ENCODE peak calls at places on chromosomes 1 and 21, in five cellular contexts. One of them, this sample, is unnamed. For H3K27me3, the result is how much of the 10 kb centered on the place peaks cover.

GRCh38 chr1:217889401-217889800 is 258.3 kb downstream of the SPATA17 start:
- DNase-seq in colonic mucosa: no peak
- DNase-seq in dorsolateral prefrontal cortex: peak
- DNase-seq in pancreas: no peak
- DNase-seq in Panc1: no peak
- DNase-seq in this sample: no peak

GRCh38 chr1:201254625-201255469 is 28.5 kb upstream of the PKP1 start:
- DNase-seq in colonic mucosa: peak
- DNase-seq in dorsolateral prefrontal cortex: peak
- DNase-seq in pancreas: peak
- DNase-seq in Panc1: no peak
- DNase-seq in this sample: peak

GRCh38 chr21:18801468-18801867 is 397.9 kb upstream of the TMPRSS15 start:
- DNase-seq in colonic mucosa: no peak
- DNase-seq in dorsolateral prefrontal cortex: no peak
- DNase-seq in pancreas: no peak
- DNase-seq in Panc1: no peak
- DNase-seq in this sample: no peak

GRCh38 chr1:94335950-94336349 is 82.2 kb upstream of the ABCD3 start:
- DNase-seq in colonic mucosa: peak
- DNase-seq in dorsolateral prefrontal cortex: peak
- DNase-seq in pancreas: peak
- DNase-seq in Panc1: peak
- DNase-seq in this sample: no peak

GRCh38 chr1:231933711-231934626 is 307.4 kb downstream of the DISC1 start:
- DNase-seq in colonic mucosa: peak
- DNase-seq in dorsolateral prefrontal cortex: no peak
- DNase-seq in pancreas: no peak
- DNase-seq in Panc1: no peak
- DNase-seq in this sample: no peak

GRCh38 chr1:45003741-45004140 is 7.4 kb downstream of the HECTD3 start:
- DNase-seq in colonic mucosa: no peak
- DNase-seq in dorsolateral prefrontal cortex: no peak
- DNase-seq in pancreas: no peak
- DNase-seq in Panc1: no peak
- DNase-seq in this sample: no peak

GRCh38 chr1:40143891-40144575 is 17.2 kb upstream of the RLF start:
- DNase-seq in colonic mucosa: peak
- DNase-seq in dorsolateral prefrontal cortex: no peak
- DNase-seq in pancreas: peak
- DNase-seq in Panc1: peak
- DNase-seq in this sample: peak

GRCh38 chr1:201089621-201090020 is 22.6 kb downstream of the CACNA1S start:
- DNase-seq in colonic mucosa: no peak
- DNase-seq in dorsolateral prefrontal cortex: no peak
- DNase-seq in pancreas: no peak
- DNase-seq in Panc1: no peak
- DNase-seq in this sample: no peak

GRCh38 chr1:235045921-235046601 is 82.6 kb downstream of the TOMM20 start:
- DNase-seq in colonic mucosa: no peak
- DNase-seq in dorsolateral prefrontal cortex: no peak
- DNase-seq in pancreas: no peak
- DNase-seq in Panc1: no peak
- DNase-seq in this sample: no peak

GRCh38 chr1:62621907-62622306 is 24.6 kb downstream of the ANGPTL3 start:
- DNase-seq in colonic mucosa: no peak
- DNase-seq in dorsolateral prefrontal cortex: no peak
- DNase-seq in pancreas: no peak
- DNase-seq in Panc1: peak
- DNase-seq in this sample: no peak

GRCh38 chr1:181479137-181479745 is 4.1 kb upstream of the CACNA1E start:
- DNase-seq in colonic mucosa: no peak
- DNase-seq in dorsolateral prefrontal cortex: peak
- DNase-seq in pancreas: no peak
- DNase-seq in Panc1: peak
- DNase-seq in this sample: no peak

GRCh38 chr1:9084883-9085282 is 15.4 kb upstream of the SLC2A5 start:
- DNase-seq in colonic mucosa: no peak
- DNase-seq in dorsolateral prefrontal cortex: no peak
- DNase-seq in pancreas: no peak
- DNase-seq in Panc1: no peak
- DNase-seq in this sample: no peak

GRCh38 chr21:39003982-39004775 is 179.1 kb downstream of the PSMG1 start:
- DNase-seq in colonic mucosa: no peak
- DNase-seq in dorsolateral prefrontal cortex: no peak
- DNase-seq in pancreas: no peak
- DNase-seq in Panc1: no peak
- DNase-seq in this sample: no peak

GRCh38 chr1:92479587-92479986 is 7.1 kb downstream of the GFI1 start:
- DNase-seq in colonic mucosa: no peak
- DNase-seq in dorsolateral prefrontal cortex: no peak
- DNase-seq in pancreas: no peak
- DNase-seq in Panc1: no peak
- DNase-seq in this sample: no peak

GRCh38 chr1:92473781-92474495 is 12.8 kb downstream of the GFI1 start:
- DNase-seq in colonic mucosa: no peak
- DNase-seq in dorsolateral prefrontal cortex: no peak
- DNase-seq in pancreas: no peak
- DNase-seq in Panc1: no peak
- DNase-seq in this sample: no peak

GRCh38 chr1:92478393-92478792 is 8.3 kb downstream of the GFI1 start:
- DNase-seq in colonic mucosa: no peak
- DNase-seq in dorsolateral prefrontal cortex: no peak
- DNase-seq in pancreas: no peak
- DNase-seq in Panc1: no peak
- DNase-seq in this sample: no peak

GRCh38 chr1:92475029-92475428 is 11.7 kb downstream of the GFI1 start:
- DNase-seq in colonic mucosa: no peak
- DNase-seq in dorsolateral prefrontal cortex: no peak
- DNase-seq in pancreas: no peak
- DNase-seq in Panc1: no peak
- DNase-seq in this sample: no peak

DNA sequence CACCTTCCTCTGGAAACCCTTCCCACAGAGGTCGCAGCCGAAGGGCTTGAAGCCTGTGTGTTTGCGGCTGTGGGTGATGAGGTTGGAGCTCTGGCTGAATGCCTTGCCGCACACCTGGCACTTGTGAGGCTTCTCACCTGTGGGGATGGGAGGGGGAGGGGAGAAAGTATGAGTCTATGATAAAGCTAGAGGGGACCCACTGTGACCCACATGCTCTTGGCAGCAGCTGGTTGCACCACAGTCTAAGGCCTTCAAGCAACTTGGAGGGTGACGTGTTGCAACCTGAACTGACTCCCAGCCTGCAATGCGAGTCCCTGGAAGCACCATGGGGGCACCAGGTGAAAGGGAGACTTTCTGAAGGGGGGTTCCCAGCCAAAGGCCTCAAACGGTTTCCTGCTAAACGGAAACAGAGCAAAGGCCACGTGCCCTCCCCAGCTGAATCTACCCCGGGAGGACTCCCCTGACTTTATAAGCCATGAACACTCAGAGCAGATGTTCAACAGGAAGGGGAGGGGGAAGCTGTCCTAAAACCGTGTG is 10.6 kb downstream of the GFI1 start:
- DNase-seq in colonic mucosa: no peak
- DNase-seq in dorsolateral prefrontal cortex: no peak
- DNase-seq in pancreas: no peak
- DNase-seq in Panc1: no peak
- DNase-seq in this sample: peak
- H3K27me3 ChIP-seq in colonic mucosa: under half
- H3K27me3 ChIP-seq in dorsolateral prefrontal cortex: under half
- H3K27me3 ChIP-seq in pancreas: under half
- H3K27me3 ChIP-seq in Panc1: under half
- H3K27me3 ChIP-seq in this sample: under half

GRCh38 chr21:43021756-43022600 is 47.6 kb downstream of the PKNOX1 start:
- DNase-seq in colonic mucosa: no peak
- DNase-seq in dorsolateral prefrontal cortex: no peak
- DNase-seq in pancreas: no peak
- DNase-seq in Panc1: no peak
- DNase-seq in this sample: no peak

GRCh38 chr21:43021191-43021590 is 46.8 kb downstream of the PKNOX1 start:
- DNase-seq in colonic mucosa: no peak
- DNase-seq in dorsolateral prefrontal cortex: no peak
- DNase-seq in pancreas: no peak
- DNase-seq in Panc1: no peak
- DNase-seq in this sample: no peak

GRCh38 chr21:43020771-43021170 is 46.4 kb downstream of the PKNOX1 start:
- DNase-seq in colonic mucosa: no peak
- DNase-seq in dorsolateral prefrontal cortex: no peak
- DNase-seq in pancreas: no peak
- DNase-seq in Panc1: no peak
- DNase-seq in this sample: no peak

GRCh38 chr21:43024737-43025136 is 50.4 kb downstream of the PKNOX1 start:
- DNase-seq in colonic mucosa: no peak
- DNase-seq in dorsolateral prefrontal cortex: no peak
- DNase-seq in pancreas: no peak
- DNase-seq in Panc1: no peak
- DNase-seq in this sample: no peak

GRCh38 chr21:43023175-43023574 is 48.8 kb downstream of the PKNOX1 start:
- DNase-seq in colonic mucosa: no peak
- DNase-seq in dorsolateral prefrontal cortex: no peak
- DNase-seq in pancreas: no peak
- DNase-seq in Panc1: no peak
- DNase-seq in this sample: no peak
- TF ChIP-seq CTCF in colonic mucosa: no peak
- TF ChIP-seq CTCF in dorsolateral prefrontal cortex: no peak
- TF ChIP-seq CTCF in pancreas: no peak
- TF ChIP-seq CTCF in Panc1: no peak
- TF ChIP-seq CTCF in this sample: no peak

DNA sequence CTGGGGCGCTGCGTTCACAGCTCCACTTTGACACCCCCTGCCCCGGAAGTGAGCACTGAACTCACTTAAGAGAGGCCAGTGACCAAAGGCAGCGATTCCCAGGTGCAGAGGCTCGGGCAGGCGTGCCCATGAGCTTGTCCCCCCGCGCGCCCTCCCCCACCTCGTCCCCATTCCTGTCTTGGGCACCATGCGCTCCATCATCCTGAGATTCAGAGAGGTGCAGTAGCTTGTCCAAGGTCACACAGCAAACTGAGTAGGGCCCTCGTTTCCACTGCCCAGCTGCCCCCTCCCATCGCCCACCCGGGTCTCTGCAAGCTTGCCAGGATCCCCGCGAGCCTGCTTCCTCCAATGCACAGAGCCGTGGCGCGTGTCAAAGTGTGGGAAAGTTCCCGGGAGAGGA is 68.0 kb downstream of the SYT2 start:
- DNase-seq in colonic mucosa: no peak
- DNase-seq in dorsolateral prefrontal cortex: no peak
- DNase-seq in pancreas: no peak
- DNase-seq in Panc1: no peak
- DNase-seq in this sample: no peak
- H3K27me3 ChIP-seq in colonic mucosa: under half
- H3K27me3 ChIP-seq in dorsolateral prefrontal cortex: under half
- H3K27me3 ChIP-seq in pancreas: under half
- H3K27me3 ChIP-seq in Panc1: under half
- H3K27me3 ChIP-seq in this sample: half or more

DNA sequence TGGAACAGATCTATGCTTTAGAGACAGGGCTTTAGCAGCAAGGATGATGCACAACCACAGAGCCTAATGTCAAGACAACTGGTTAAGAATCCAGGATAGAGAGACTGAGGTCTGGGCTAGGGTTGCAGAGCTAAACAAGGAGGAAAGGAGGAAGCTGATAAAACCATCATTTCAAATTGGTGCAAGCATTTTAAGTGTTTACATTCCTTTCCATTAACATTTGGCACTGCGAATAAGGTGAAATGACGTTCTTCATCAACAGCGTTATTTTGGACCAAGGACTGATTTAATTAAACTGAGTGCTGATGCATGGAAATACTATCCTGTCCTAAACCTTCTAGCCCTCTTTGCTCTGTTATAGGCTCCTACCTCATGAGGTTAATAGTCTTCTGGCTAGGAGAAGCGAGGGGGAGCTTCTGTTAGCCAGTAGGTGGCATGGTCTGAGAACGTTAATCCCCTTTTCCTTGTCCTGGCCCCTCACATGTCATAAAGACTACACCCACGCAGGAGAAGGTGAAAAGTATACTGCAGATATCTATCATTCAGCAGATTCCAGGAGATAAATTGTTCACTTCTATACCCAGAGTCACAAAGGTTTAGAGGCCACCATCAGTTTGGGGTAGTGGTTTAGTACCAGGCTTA is 7.6 kb upstream of the C1orf21 start:
- DNase-seq in colonic mucosa: no peak
- DNase-seq in dorsolateral prefrontal cortex: no peak
- DNase-seq in pancreas: no peak
- DNase-seq in Panc1: no peak
- DNase-seq in this sample: no peak
- TF ChIP-seq CTCF in colonic mucosa: no peak
- TF ChIP-seq CTCF in dorsolateral prefrontal cortex: no peak
- TF ChIP-seq CTCF in pancreas: no peak
- TF ChIP-seq CTCF in Panc1: peak
- TF ChIP-seq CTCF in this sample: no peak

DNA sequence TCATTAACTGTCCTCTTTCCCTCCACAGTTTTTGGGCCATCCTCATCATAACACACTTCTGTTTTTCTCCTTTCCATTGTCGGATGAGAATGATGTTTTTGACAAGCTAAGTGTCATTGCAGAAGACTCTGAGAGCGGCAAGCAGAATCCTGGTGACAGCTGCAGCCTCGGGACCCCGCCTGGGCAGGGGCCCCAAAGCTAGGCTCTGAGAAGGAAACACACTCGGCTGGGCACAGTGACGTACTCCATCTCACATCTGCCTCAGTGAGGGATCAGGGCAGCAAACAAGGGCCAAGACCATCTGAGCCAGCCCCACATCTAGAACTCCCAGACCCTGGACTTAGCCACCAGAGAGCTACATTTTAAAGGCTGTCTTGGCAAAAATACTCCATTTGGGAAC is 28.6 kb upstream of the IFNAR1 start:
- DNase-seq in colonic mucosa: no peak
- DNase-seq in dorsolateral prefrontal cortex: no peak
- DNase-seq in pancreas: no peak
- DNase-seq in Panc1: no peak
- DNase-seq in this sample: no peak
- H3K27me3 ChIP-seq in colonic mucosa: under half
- H3K27me3 ChIP-seq in dorsolateral prefrontal cortex: under half
- H3K27me3 ChIP-seq in pancreas: under half
- H3K27me3 ChIP-seq in Panc1: under half
- H3K27me3 ChIP-seq in this sample: under half

GRCh38 chr1:177334276-177334675 is 163.5 kb downstream of the BRINP2 start:
- DNase-seq in colonic mucosa: no peak
- DNase-seq in dorsolateral prefrontal cortex: no peak
- DNase-seq in pancreas: no peak
- DNase-seq in Panc1: no peak
- DNase-seq in this sample: no peak
- TF ChIP-seq CTCF in colonic mucosa: no peak
- TF ChIP-seq CTCF in dorsolateral prefrontal cortex: no peak
- TF ChIP-seq CTCF in pancreas: peak
- TF ChIP-seq CTCF in Panc1: no peak
- TF ChIP-seq CTCF in this sample: no peak

DNA sequence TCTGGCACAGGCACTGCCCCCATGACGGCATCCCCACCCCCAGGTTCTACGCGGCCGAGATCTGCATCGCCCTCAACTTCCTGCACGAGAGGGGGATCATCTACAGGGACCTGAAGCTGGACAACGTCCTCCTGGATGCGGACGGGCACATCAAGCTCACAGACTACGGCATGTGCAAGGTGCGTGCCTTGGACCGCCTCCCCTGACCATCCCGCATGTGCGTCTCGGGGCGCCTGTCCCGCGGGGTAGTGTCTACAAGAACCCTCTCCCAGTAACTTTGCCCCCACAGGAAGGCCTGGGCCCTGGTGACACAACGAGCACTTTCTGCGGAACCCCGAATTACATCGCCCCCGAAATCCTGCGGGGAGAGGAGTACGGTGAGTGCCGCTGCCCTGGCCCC is 22.6 kb downstream of the FAAP20 start:
- DNase-seq in colonic mucosa: no peak
- DNase-seq in dorsolateral prefrontal cortex: no peak
- DNase-seq in pancreas: no peak
- DNase-seq in Panc1: no peak
- DNase-seq in this sample: no peak
- H3K27me3 ChIP-seq in colonic mucosa: under half
- H3K27me3 ChIP-seq in dorsolateral prefrontal cortex: under half
- H3K27me3 ChIP-seq in pancreas: under half
- H3K27me3 ChIP-seq in Panc1: under half
- H3K27me3 ChIP-seq in this sample: under half

This sample was measured in CD4-positive, alpha-beta T cell.